ENCODE peak calls at places on chromosomes 3 and 15, in five cellular contexts. L, V, O, B and X are unnamed samples.
A peak's percentile ranks its signal among the peaks of the same experiment; 100 is the strongest.

GRCh38 chr3:156131241-156131640 is 10.9 kb downstream of the KCNAB1 start:
- DNase-seq in V (no peak), L (no peak), O (no peak), B (no peak), X (no peak)

GRCh38 chr15:51536965-51537574 is 85.5 kb downstream of the DMXL2 start:
- DNase-seq in O (no peak), L (peak; percentile 45), V (no peak), B (peak; percentile 36), X (peak; percentile 58)

GRCh38 chr3:115478359-115478758 is 145.0 kb upstream of the GAP43 start:
- DNase-seq in V (no peak), L (no peak), O (no peak), B (no peak), X (no peak)

GRCh38 chr15:31383150-31383549 is 56.5 kb downstream of the KLF13 start:
- DNase-seq in O (no peak), V (no peak), L (no peak), B (no peak), X (no peak)

GRCh38 chr3:195171093-195171873 is 99.7 kb downstream of the XXYLT1 start:
- DNase-seq in L (no peak), O (no peak), B (no peak), V (no peak), X (peak; percentile 33)

GRCh38 chr15:72341361-72341760 is 21.4 kb upstream of the CELF6 start:
- DNase-seq in V (no peak), O (peak; percentile 80), B (peak; percentile 93), L (no peak), X (peak; percentile 29)

GRCh38 chr3:14780927-14781507 is 37.7 kb upstream of the FGD5 start:
- DNase-seq in V (no peak), L (peak; percentile 63), O (peak; percentile 75), B (peak; percentile 94), X (peak; percentile 43)

GRCh38 chr3:46318207-46318606 is 35.7 kb upstream of the CCR2 start:
- DNase-seq in O (no peak), B (no peak), V (no peak), L (no peak), X (no peak)

GRCh38 chr3:114745322-114746240 is 401.5 kb downstream of the ZBTB20 start:
- DNase-seq in L (peak; percentile 56), V (no peak), B (no peak), O (no peak), X (peak; percentile 46)

GRCh38 chr3:30672287-30672735 is 65.9 kb downstream of the TGFBR2 start:
- DNase-seq in B (no peak), V (no peak), L (no peak), O (no peak), X (no peak)

GRCh38 chr3:134974621-134975020 is 179.6 kb downstream of the EPHB1 start:
- DNase-seq in L (no peak), O (no peak), V (no peak), B (no peak), X (no peak)

GRCh38 chr3:132343018-132343612 is 25.9 kb downstream of the ACP3 start:
- DNase-seq in O (no peak), B (peak; percentile 87), L (peak; percentile 64), V (peak; percentile 46), X (peak; percentile 72)

GRCh38 chr15:52678036-52678467 is 1.1 kb downstream of the ATOSA start:
- DNase-seq in O (peak; percentile 22), L (peak; percentile 67), B (peak; percentile 60), V (peak; percentile 75), X (peak; percentile 73)

GRCh38 chr3:171825222-171825828 is 15.0 kb upstream of the PLD1 start:
- DNase-seq in V (no peak), O (no peak), L (peak; percentile 86), B (peak; percentile 6), X (peak; percentile 99)

GRCh38 chr15:70584441-70584837 is 178.9 kb downstream of the UACA start:
- DNase-seq in V (no peak), L (no peak), B (no peak), O (no peak), X (no peak)

GRCh38 chr3:32177702-32178198 is 60.7 kb upstream of the CMTM8 start:
- DNase-seq in V (peak; percentile 36), L (peak; percentile 90), B (peak; percentile 95), O (peak; percentile 62), X (peak; percentile 71)

GRCh38 chr15:99109555-99110021 is 4.7 kb downstream of the SYNM start:
- DNase-seq in L (no peak), V (no peak), O (no peak), B (no peak), X (no peak)

GRCh38 chr15:88580532-88580931 is 34.1 kb upstream of the DET1 start:
- DNase-seq in L (no peak), B (no peak), O (no peak), V (no peak), X (no peak)

GRCh38 chr3:13607821-13608620 is 59.1 kb downstream of the FBLN2 start:
- DNase-seq in V (no peak), O (no peak), B (no peak), L (no peak), X (no peak)